ENCODE peak calls at places on chromosome 19, in five cellular contexts. Y is mucosa of descending colon; D is naive thymus-derived CD4-positive, alpha-beta T cell; E is mesendoderm; R is ascending aorta. P is an unnamed sample. For H3K4me1, the result is how much of the 10 kb centered on the place peaks cover.

GRCh38 chr19:41192574-41193419 is at the start of gene CYP2S1:
- DNase-seq in Y (peak), D (no peak), R (no peak), E (peak), P (no peak)

GRCh38 chr19:16714702-16715294 is 4.8 kb upstream of the NWD1 start:
- DNase-seq in D (no peak), E (peak), Y (peak), R (no peak), P (peak)

GRCh38 chr19:57317503-57317902 is 2.8 kb upstream of the ZNF543 start:
- DNase-seq in Y (no peak), D (no peak), R (no peak), E (no peak), P (peak)

GRCh38 chr19:50387868-50388245 is 3.7 kb downstream of the POLD1 start:
- DNase-seq in R (no peak), E (no peak), D (no peak), Y (no peak), P (peak)

GRCh38 chr19:42634409-42635232 is 39.9 kb upstream of the CEACAM8 start:
- DNase-seq in E (peak), R (no peak), Y (peak), D (no peak), P (no peak)

GRCh38 chr19:55041244-55041626 is 3.2 kb upstream of the GP6 start:
- DNase-seq in D (no peak), R (no peak), Y (no peak), E (no peak), P (no peak)

GRCh38 chr19:29293736-29294342 is 80.9 kb upstream of the UQCRFS1 start:
- DNase-seq in D (no peak), Y (no peak), R (no peak), E (no peak), P (no peak)

GRCh38 chr19:49555600-49556411 is 24.6 kb downstream of the NOSIP start:
- DNase-seq in Y (peak), E (peak), R (no peak), D (peak), P (peak)

GRCh38 chr19:23799321-23799720 is 40.6 kb upstream of the ZNF681 start:
- DNase-seq in E (no peak), D (peak), Y (no peak), R (no peak), P (no peak)

GRCh38 chr19:49442793-49443365 is 1.6 kb upstream of the SLC17A7 start:
- DNase-seq in R (peak), D (no peak), Y (peak), E (peak), P (peak)

GRCh38 chr19:52991021-52991420 is 22.7 kb upstream of the ERVV-1 start:
- DNase-seq in E (no peak), Y (peak), R (no peak), D (no peak), P (no peak)

GRCh38 chr19:28020631-28021315 is 1192.2 kb downstream of the UQCRFS1 start:
- DNase-seq in D (no peak), Y (no peak), R (no peak), E (peak), P (no peak)

GRCh38 chr19:38206006-38206745 is 17.8 kb downstream of the DPF1 start:
- DNase-seq in E (no peak), Y (no peak), R (no peak), D (no peak), P (no peak)

GRCh38 chr19:41871573-41872383 is 5.3 kb upstream of the CD79A start:
- DNase-seq in D (peak), R (no peak), Y (peak), E (peak), P (peak)

GRCh38 chr19:5062195-5062594 is 93.3 kb downstream of the KDM4B start:
- DNase-seq in E (no peak), R (no peak), Y (no peak), D (no peak), P (no peak)

GRCh38 chr19:9175326-9175725 is 3.5 kb upstream of the OR7D2 start:
- DNase-seq in E (no peak), D (no peak), R (no peak), Y (no peak), P (no peak)

GRCh38 chr19:54937926-54938325 is 9.4 kb downstream of the NLRP7 start:
- DNase-seq in Y (no peak), E (no peak), D (no peak), R (no peak), P (no peak)

GRCh38 chr19:23286477-23286876 is 36.3 kb upstream of the ZNF724 start:
- DNase-seq in Y (no peak), R (no peak), D (no peak), E (peak), P (no peak)

GRCh38 chr19:7417671-7418324 is 69.1 kb downstream of the ARHGEF18 start:
- DNase-seq in E (peak), Y (no peak), D (no peak), R (no peak), P (no peak)

GRCh38 chr19:28887920-28888618 is 324.9 kb downstream of the UQCRFS1 start:
- DNase-seq in R (no peak), Y (no peak), E (peak), D (no peak), P (no peak)

GRCh38 chr19:16226184-16226591 is 28.5 kb downstream of the AP1M1 start:
- DNase-seq in E (no peak), R (no peak), D (no peak), Y (no peak), P (no peak)

GRCh38 chr19:34495416-34495815 is 13.9 kb downstream of the WTIP start:
- DNase-seq in D (no peak), Y (no peak), R (no peak), E (no peak), P (no peak)

GRCh38 chr19:46081928-46082727 is 41.3 kb upstream of the IGFL4 start:
- DNase-seq in R (no peak), Y (peak), D (no peak), E (peak), P (no peak)

GRCh38 chr19:50514346-50515167 is 844 bp upstream of the ASPDH start:
- DNase-seq in R (no peak), E (no peak), D (no peak), Y (no peak), P (no peak)

GRCh38 chr19:42480335-42481095 is 37.8 kb upstream of the CXCL17 start:
- DNase-seq in E (peak), Y (no peak), D (peak), R (no peak), P (no peak)

GRCh38 chr19:8233370-8233769 is 24.2 kb downstream of the CERS4 start:
- DNase-seq in E (no peak), R (no peak), D (no peak), Y (no peak), P (no peak)

GRCh38 chr19:23917856-23918255 is 3.2 kb downstream of the ZNF726 start:
- DNase-seq in Y (no peak), D (no peak), E (peak), R (no peak), P (no peak)

GRCh38 chr19:55347442-55348009 is 7.0 kb downstream of the COX6B2 start:
- DNase-seq in D (no peak), E (no peak), Y (no peak), R (no peak), P (no peak)

GRCh38 chr19:14473915-14474578 is 1.1 kb downstream of the PTGER1 start:
- DNase-seq in Y (no peak), R (no peak), D (no peak), E (no peak), P (no peak)

GRCh38 chr19:12983561-12984142 is 11.6 kb upstream of the NFIX start:
- DNase-seq in Y (peak), R (no peak), E (peak), D (peak), P (peak)

GRCh38 chr19:14072535-14073231 is at the start of gene MISP3:
- DNase-seq in D (no peak), Y (peak), R (no peak), E (no peak), P (peak)

GRCh38 chr19:13208131-13208963 is 58.1 kb downstream of the IER2 start:
- DNase-seq in Y (peak), D (peak), R (no peak), E (no peak), P (peak)

GRCh38 chr19:12657966-12658365 is 8.6 kb downstream of the MAN2B1 start:
- DNase-seq in D (no peak), Y (no peak), E (no peak), R (no peak), P (no peak)

GRCh38 chr19:33905473-33905936 is 108.8 kb downstream of the KCTD15 start:
- DNase-seq in Y (peak), E (peak), R (no peak), D (no peak), P (peak)

GRCh38 chr19:34320277-34320676 is 44.7 kb upstream of the GPI start:
- DNase-seq in D (no peak), Y (no peak), R (no peak), E (no peak), P (peak)

GRCh38 chr19:13997637-13997962 is 8.5 kb downstream of the RFX1 start:
- DNase-seq in E (peak), D (no peak), R (no peak), Y (no peak), P (peak)

GRCh38 chr19:1074512-1075283 is 7.7 kb downstream of the ARHGAP45 start:
- DNase-seq in Y (peak), R (no peak), E (no peak), D (peak), P (peak)

GRCh38 chr19:18841400-18841799 is 9.6 kb downstream of the UPF1 start:
- DNase-seq in E (no peak), D (no peak), R (no peak), Y (no peak), P (peak)
- H3K4me1 ChIP-seq in E (under half), D (half or more), R (under half), Y (under half), P (under half)

DNA sequence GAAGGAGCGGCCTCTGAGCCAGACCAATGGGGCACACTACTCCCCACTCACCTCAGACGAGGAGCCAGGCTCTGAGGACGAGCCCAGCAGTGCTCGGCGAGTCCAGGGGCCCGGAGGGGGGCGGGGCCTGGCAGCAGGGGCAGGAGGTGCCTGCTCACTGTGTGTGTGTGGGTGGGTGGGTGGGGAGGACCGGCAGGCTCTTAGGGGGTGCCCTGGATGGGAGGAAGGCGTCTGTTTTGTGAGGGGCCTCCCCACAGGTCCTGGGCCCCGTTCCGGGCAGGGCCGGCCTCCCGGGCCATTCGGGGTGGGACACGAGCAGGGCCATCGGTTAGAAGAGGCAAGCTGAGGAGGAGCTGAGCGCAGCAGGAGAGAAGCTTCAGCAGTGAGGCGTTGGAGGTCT is 12.7 kb downstream of the PLEKHJ1 start:
- DNase-seq in D (no peak), R (no peak), Y (no peak), E (no peak), P (no peak)
- H3K4me1 ChIP-seq in D (under half), R (under half), Y (under half), E (under half), P (under half)

GRCh38 chr19:11088508-11089253 is 582 bp upstream of the LDLR start:
- DNase-seq in D (no peak), R (no peak), Y (peak), E (no peak), P (peak)
- H3K4me1 ChIP-seq in D (under half), R (under half), Y (under half), E (under half), P (under half)

GRCh38 chr19:6273701-6274601 is 5.8 kb downstream of the MLLT1 start:
- DNase-seq in R (peak), D (no peak), E (no peak), Y (peak), P (peak)
- H3K4me1 ChIP-seq in R (under half), D (under half), E (under half), Y (under half), P (half or more)

GRCh38 chr19:44620667-44621066 is 7.3 kb downstream of the IGSF23 start:
- DNase-seq in E (no peak), D (no peak), Y (no peak), R (no peak), P (no peak)

GRCh38 chr19:44621367-44621766 is 8.0 kb downstream of the IGSF23 start:
- DNase-seq in R (no peak), Y (no peak), D (no peak), E (no peak), P (no peak)

GRCh38 chr19:44617481-44617880 is 4.1 kb downstream of the IGSF23 start:
- DNase-seq in R (no peak), E (no peak), D (no peak), Y (no peak), P (no peak)

GRCh38 chr19:44615529-44616247 is 2.3 kb downstream of the IGSF23 start:
- DNase-seq in D (no peak), R (no peak), E (no peak), Y (no peak), P (no peak)

DNA sequence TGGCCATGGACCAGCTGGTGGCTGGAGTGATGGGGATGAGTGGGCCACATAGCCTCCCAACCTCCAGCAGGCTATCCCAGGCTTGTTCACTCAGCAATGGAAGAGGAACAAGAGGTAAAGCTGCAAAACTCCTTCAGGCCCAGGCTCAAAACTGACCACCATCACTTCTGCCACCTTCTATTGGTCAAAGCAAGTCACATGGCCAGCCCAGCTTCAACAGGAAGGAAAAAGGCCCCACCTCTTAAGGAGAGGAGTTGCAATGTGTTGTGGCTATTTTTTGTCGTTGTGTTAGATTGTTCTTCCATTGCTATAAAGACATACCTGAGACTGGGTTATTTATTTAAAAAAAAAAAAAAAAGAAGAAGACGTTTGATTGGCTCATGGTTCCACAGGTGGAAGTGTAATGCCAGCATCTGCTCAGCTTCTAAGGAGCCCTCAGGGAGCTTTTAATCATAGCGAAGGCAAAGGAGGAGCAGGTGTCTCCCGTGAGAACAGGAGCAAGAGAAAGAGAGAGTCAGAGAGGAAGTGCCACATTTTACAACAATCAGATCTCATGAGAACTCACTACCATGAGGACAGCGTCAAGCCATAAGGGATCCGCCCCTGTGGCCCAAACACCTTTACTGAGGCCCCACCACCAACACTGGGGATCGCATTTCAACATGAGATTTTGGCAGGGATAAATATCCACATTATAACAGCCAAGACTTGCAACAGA is 5.4 kb downstream of the IGSF23 start:
- DNase-seq in D (no peak), Y (no peak), E (no peak), R (no peak), P (no peak)
- H3K4me1 ChIP-seq in D (under half), Y (under half), E (under half), R (under half), P (under half)

DNA sequence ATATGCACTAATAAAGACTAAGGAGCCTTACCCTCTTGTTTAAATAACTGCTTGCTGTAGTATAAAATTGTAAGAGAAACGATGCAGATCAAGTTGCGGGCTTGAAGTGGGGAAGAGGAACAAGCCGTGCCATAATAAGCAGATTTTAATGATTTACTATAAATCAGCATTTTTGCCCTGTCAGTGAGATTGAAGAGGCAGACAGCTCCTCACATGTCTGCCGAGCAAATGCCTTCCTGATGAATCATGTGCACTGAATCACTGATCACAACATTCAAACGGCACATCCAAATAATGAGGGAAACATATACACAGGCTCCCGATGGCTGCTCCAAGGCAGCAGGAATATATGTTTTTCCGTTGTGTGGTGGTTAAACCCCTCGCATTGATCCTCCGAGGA is 282.9 kb downstream of the TSHZ3 start:
- DNase-seq in R (no peak), Y (no peak), D (no peak), E (peak), P (no peak)
- H3K4me1 ChIP-seq in R (under half), Y (under half), D (under half), E (under half), P (under half)